ENCODE peak calls at places on chromosomes 1 and 21, in nine cellular contexts. O is thoracic aorta, T is fibroblast of pulmonary artery, I is GM23338, Z is psoas muscle, S is mucosa of descending colon, K is stomach, Y is Peyer's patch, A is pancreas. F is an unnamed sample.

GRCh38 chr1:223712184-223712855 is at the start of gene CAPN2:
- DNase-seq in S (peak), Z (peak), A (peak), T (peak), O (no peak), I (peak), Y (peak), K (peak), F (peak)

GRCh38 chr1:247433922-247434476 is 18.0 kb downstream of the NLRP3 start:
- DNase-seq in O (no peak), S (no peak), Y (no peak), Z (no peak), T (no peak), A (no peak), I (no peak), K (no peak), F (no peak)

GRCh38 chr1:207619833-207620572 is 24.9 kb upstream of the CR1L start:
- DNase-seq in Z (no peak), Y (no peak), A (no peak), S (peak), I (peak), K (no peak), T (peak), O (no peak), F (peak)

GRCh38 chr1:207049974-207050391 is 1.0 kb downstream of the YOD1 start:
- DNase-seq in I (peak), T (peak), Y (peak), Z (no peak), O (no peak), S (peak), A (peak), K (peak), F (peak)

GRCh38 chr1:186976700-186977099 is 148.0 kb downstream of the PLA2G4A start:
- DNase-seq in O (no peak), I (no peak), A (no peak), Z (no peak), S (no peak), T (no peak), Y (no peak), K (no peak), F (no peak)

GRCh38 chr1:99942723-99943122 is 27.1 kb upstream of the SLC35A3 start:
- DNase-seq in A (no peak), Y (no peak), T (no peak), S (no peak), I (no peak), O (no peak), Z (no peak), K (no peak), F (no peak)

GRCh38 chr1:156198831-156199349 is 5.0 kb downstream of the SLC25A44 start:
- DNase-seq in O (no peak), Z (no peak), A (no peak), S (no peak), K (no peak), Y (no peak), T (no peak), I (no peak), F (no peak)

GRCh38 chr1:150148834-150149489 is 754 bp upstream of the PLEKHO1 start:
- DNase-seq in K (peak), Y (no peak), S (no peak), A (no peak), Z (no peak), T (no peak), I (peak), O (no peak), F (no peak)

GRCh38 chr1:42167611-42168396 is 3.3 kb upstream of the GUCA2A start:
- DNase-seq in Z (no peak), K (no peak), O (no peak), Y (no peak), I (peak), T (no peak), S (no peak), A (no peak), F (no peak)

GRCh38 chr21:45179568-45180288 is 105.3 kb downstream of the ADARB1 start:
- DNase-seq in Y (no peak), O (no peak), K (no peak), T (no peak), I (no peak), Z (no peak), A (no peak), S (no peak), F (no peak)

GRCh38 chr1:20666804-20667203 is 5.6 kb upstream of the DDOST start:
- DNase-seq in T (peak), Y (no peak), K (no peak), A (no peak), Z (no peak), O (no peak), I (no peak), S (no peak), F (no peak)

GRCh38 chr1:10451286-10451685 is 1.5 kb downstream of the CORT start:
- DNase-seq in S (no peak), O (no peak), K (no peak), Y (no peak), Z (no peak), I (peak), A (no peak), T (peak), F (no peak)

GRCh38 chr1:245142976-245143375 is 11.8 kb upstream of the KIF26B start:
- DNase-seq in Z (no peak), I (no peak), K (no peak), O (no peak), Y (no peak), T (no peak), S (no peak), A (no peak), F (no peak)

GRCh38 chr1:94730450-94730849 is 89.7 kb upstream of the SLC44A3 start:
- DNase-seq in A (no peak), O (no peak), I (no peak), S (no peak), K (no peak), T (no peak), Y (no peak), Z (no peak), F (no peak)

GRCh38 chr1:57826535-57826934 is 402.7 kb upstream of the DAB1 start:
- DNase-seq in K (no peak), Y (no peak), A (no peak), O (no peak), S (no peak), Z (no peak), I (no peak), T (no peak), F (no peak)

GRCh38 chr1:150321826-150322166 is 463 bp downstream of the PRPF3 start:
- DNase-seq in T (no peak), I (no peak), O (no peak), K (no peak), A (no peak), S (peak), Y (no peak), Z (no peak), F (no peak)

GRCh38 chr1:29876902-29877301 is 640.6 kb downstream of the PTPRU start:
- DNase-seq in K (no peak), O (no peak), S (no peak), I (peak), Z (no peak), Y (no peak), A (no peak), T (no peak), F (no peak)

GRCh38 chr1:111192643-111193519 is 7.6 kb downstream of the DENND2D start:
- DNase-seq in K (no peak), T (peak), S (no peak), A (no peak), Y (no peak), O (no peak), I (no peak), Z (no peak), F (no peak)

GRCh38 chr1:10236405-10237156 is 26.2 kb downstream of the KIF1B start:
- DNase-seq in Z (no peak), T (no peak), I (no peak), Y (no peak), A (no peak), S (no peak), K (no peak), O (no peak), F (no peak)

GRCh38 chr1:162631546-162632233 is 574 bp upstream of the DDR2 start:
- DNase-seq in A (no peak), T (peak), O (no peak), Y (no peak), K (no peak), S (no peak), I (no peak), Z (peak), F (no peak)

GRCh38 chr1:228459091-228459993 is 27.8 kb upstream of the RNF187 start:
- DNase-seq in K (peak), A (peak), S (peak), Y (peak), Z (peak), O (no peak), T (peak), I (peak), F (peak)

GRCh38 chr1:180309338-180309737 is 79.3 kb downstream of the LHX4 start:
- DNase-seq in Y (no peak), A (no peak), T (peak), I (no peak), K (no peak), O (no peak), Z (no peak), S (no peak), F (no peak)

GRCh38 chr1:216422821-216423529 is at the start of gene USH2A:
- DNase-seq in I (peak), Y (no peak), A (no peak), K (no peak), Z (no peak), S (no peak), O (no peak), T (no peak), F (no peak)

GRCh38 chr1:204915856-204916485 is 45.3 kb downstream of the NFASC start:
- DNase-seq in Y (no peak), S (peak), A (no peak), O (no peak), Z (no peak), I (no peak), K (no peak), T (no peak), F (no peak)

GRCh38 chr1:154745286-154745731 is 124.8 kb downstream of the KCNN3 start:
- DNase-seq in Y (peak), K (no peak), O (no peak), S (no peak), I (no peak), A (no peak), T (peak), Z (peak), F (no peak)

GRCh38 chr1:185570962-185571361 is 163.2 kb upstream of the HMCN1 start:
- DNase-seq in T (no peak), K (no peak), Y (peak), Z (no peak), A (no peak), O (no peak), I (no peak), S (peak), F (no peak)

DNA sequence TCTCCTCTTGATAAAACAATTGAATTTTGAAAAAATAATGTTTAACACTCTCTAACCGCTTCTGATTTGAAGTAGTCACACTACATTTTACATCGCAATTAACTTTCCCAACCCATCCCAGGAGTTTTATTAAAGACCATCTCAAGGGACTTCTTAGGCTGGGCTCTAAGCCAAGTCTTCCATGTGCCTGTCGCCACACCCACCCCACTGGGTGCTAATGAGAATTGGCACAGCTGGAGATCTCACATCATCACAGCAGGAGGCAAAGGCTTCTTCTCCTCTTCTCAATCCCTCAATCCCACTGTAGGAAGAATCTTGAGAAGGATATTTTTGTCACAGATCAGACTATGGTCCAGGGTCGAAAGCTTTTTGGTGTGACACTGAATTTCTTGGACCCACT is 328.9 kb downstream of the NUF2 start:
- DNase-seq in I (no peak), K (no peak), T (no peak), S (no peak), A (no peak), Y (no peak), Z (no peak), O (no peak), F (no peak)
- H3K4me3 ChIP-seq in I (no peak), K (no peak), T (no peak), S (no peak), A (no peak), Y (no peak), Z (no peak), O (no peak), F (no peak)

GRCh38 chr1:195173753-195174152 is 1434.5 kb downstream of the KCNT2 start:
- DNase-seq in I (no peak), O (no peak), Y (no peak), Z (no peak), A (no peak), S (no peak), T (no peak), K (no peak), F (no peak)
- TF ChIP-seq CTCF in I (peak), O (no peak), Y (no peak), Z (no peak), A (no peak), S (no peak), T (no peak), K (no peak), F (no peak)

DNA sequence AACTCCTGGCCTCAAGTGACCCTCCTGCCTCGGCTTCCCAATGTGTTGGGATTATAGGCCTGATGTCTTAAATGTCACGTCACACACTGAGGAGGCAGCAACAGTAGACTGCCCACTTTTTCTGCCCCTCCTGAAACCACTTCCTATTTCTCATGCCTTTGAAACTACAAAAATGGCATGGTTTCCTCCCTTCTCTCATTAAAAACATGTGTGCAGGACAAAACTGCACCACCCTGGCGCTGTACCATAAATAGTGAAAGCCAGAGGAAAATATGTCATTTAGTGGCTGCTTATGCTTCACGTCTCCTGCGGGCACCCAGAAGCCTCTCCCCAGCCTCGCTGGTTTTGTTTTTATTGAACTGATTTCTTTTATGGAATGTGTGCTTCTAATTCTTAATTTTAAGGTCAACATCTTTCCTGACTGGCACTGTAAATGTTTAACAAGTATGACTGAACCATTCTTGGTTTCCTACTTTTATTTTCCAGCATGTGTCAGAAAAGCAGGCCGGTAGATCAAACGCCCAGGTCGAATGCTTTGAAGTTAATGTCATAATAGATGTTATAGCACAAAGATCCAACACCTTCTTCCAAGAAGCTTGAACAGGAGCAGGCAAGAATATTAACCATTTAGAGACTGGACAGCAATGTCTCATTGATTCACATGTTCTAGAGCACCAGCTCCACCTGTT is 59.6 kb upstream of the C1orf87 start:
- DNase-seq in Z (no peak), S (peak), O (no peak), A (no peak), K (no peak), Y (no peak), T (peak), I (no peak), F (no peak)
- H3K4me3 ChIP-seq in Z (no peak), S (no peak), O (peak), A (no peak), K (no peak), Y (no peak), T (no peak), I (no peak), F (no peak)

GRCh38 chr1:26035203-26035958 is 10.5 kb downstream of the SLC30A2 start:
- DNase-seq in Z (peak), A (peak), I (peak), T (peak), O (peak), Y (peak), S (peak), K (peak), F (peak)
- TF ChIP-seq CTCF in Z (no peak), A (no peak), I (no peak), T (no peak), O (no peak), Y (no peak), S (no peak), K (no peak), F (no peak)

F was measured in thyroid gland.